ENCODE peak calls at places on chromosome 18, in five cellular contexts. M is fibroblast of pulmonary artery, Z is uterus, B is CD14-positive monocyte, X is B cell. N is an unnamed sample.

GRCh38 chr18:55425698-55426097 is 162.3 kb downstream of the TCF4 start:
- DNase-seq in M (no peak), Z (no peak), B (no peak), X (no peak), N (no peak)

GRCh38 chr18:27599202-27599829 is 414.2 kb upstream of the CHST9 start:
- DNase-seq in M (peak; percentile 65), Z (no peak), B (no peak), X (no peak), N (peak; percentile 20)

GRCh38 chr18:32483002-32483401 is 12.3 kb upstream of the GAREM1 start:
- DNase-seq in M (no peak), Z (no peak), B (no peak), X (no peak), N (no peak)

GRCh38 chr18:21599585-21600525 is 649 bp downstream of the ESCO1 start:
- DNase-seq in M (peak; percentile 7), Z (no peak), B (no peak), X (peak; percentile 83), N (peak; percentile 77)

GRCh38 chr18:36387296-36387695 is 89.8 kb downstream of the FHOD3 start:
- DNase-seq in M (no peak), Z (no peak), B (no peak), X (no peak), N (no peak)

GRCh38 chr18:58952871-58953270 is 88.2 kb downstream of the ZNF532 start:
- DNase-seq in M (peak; percentile 11), Z (no peak), B (no peak), X (no peak), N (no peak)

GRCh38 chr18:1648715-1649114 is 744.0 kb downstream of the ADCYAP1 start:
- DNase-seq in M (no peak), Z (no peak), B (no peak), X (no peak), N (no peak)

GRCh38 chr18:10113156-10114022 is 199.6 kb downstream of the VAPA start:
- DNase-seq in M (peak; percentile 48), Z (no peak), B (no peak), X (no peak), N (no peak)

GRCh38 chr18:34223164-34223892 is 1.4 kb downstream of the NOL4 start:
- DNase-seq in M (no peak), Z (no peak), B (no peak), X (no peak), N (peak; percentile 17)

GRCh38 chr18:55119434-55119833 is 160.2 kb upstream of the CCDC68 start:
- DNase-seq in M (no peak), Z (no peak), B (no peak), X (no peak), N (no peak)

GRCh38 chr18:59005266-59005665 is 134.4 kb upstream of the SEC11C start:
- DNase-seq in M (peak; percentile 91), Z (peak; percentile 36), B (no peak), X (no peak), N (no peak)

DNA sequence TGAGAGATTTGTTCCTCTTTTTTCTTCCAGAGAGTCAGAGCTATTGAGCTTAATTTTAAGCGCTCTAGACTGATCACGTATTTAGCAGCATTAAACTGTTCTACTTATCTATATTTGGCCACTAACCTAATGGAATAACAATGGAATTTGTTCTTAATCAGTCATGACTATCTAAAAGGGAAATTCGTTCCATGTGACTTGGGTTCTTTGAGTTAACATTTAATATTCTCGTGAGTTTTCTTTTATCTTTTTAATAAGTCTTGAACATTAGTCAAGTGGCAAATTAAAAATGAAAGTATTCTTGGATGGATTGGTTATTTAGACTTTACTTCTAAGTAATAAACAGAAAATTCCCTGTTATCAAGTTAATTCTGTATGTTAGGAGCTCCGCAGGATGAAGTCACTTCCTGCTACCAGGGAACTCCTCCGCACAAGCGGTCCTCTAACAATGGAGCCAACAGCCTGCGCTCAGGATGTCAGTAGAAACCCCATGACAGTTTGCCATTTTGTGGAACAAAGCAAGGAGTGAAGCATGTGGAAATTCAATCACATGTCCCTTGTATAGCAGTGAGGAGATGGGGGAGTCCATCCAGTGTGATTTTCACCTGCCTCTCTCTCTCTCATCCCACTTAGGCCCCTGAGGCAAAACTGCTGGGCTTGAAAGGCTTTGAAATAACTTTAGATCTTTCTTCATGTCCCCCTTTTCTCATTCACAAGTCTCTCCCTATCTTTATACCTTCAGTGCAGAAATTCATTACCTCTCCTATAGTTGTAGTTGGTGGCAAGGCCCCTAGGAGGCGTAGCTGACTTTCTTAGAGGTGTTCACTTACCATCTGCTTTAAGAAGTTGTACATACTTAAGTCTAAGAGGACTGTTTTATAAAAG is 138.1 kb downstream of the WDR7 start:
- DNase-seq in M (peak; percentile 69), Z (no peak), B (no peak), X (no peak), N (peak; percentile 29)
- TF ChIP-seq CTCF in M (peak; percentile 45), Z (no peak), B (peak; percentile 71), X (peak; percentile 32), N (peak; percentile 46)

DNA sequence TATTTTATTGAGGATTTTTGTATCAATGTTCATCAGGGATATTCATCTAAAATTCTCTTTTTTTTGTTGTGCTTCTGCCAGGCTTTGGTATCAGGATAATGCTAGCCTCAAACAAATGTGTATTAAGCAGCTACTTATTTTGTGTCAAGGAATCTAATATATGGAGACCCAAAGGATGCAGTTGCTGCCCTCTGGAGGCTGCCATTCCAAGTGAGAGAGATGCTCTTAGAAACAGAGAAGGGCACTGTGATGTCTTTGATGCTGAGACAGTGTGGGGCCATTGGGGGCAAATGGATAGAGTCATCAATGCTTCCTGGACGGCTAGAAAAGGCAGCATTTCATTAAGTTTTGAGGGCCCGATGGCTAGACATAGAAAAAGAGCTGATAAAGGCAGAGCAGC is 292.6 kb downstream of the SETBP1 start:
- DNase-seq in M (peak; percentile 17), Z (no peak), B (no peak), X (no peak), N (no peak)
- TF ChIP-seq CTCF in M (peak; percentile 21), Z (no peak), B (no peak), X (no peak), N (no peak)

GRCh38 chr18:70457223-70457622 is 168.4 kb downstream of the SOCS6 start:
- DNase-seq in M (no peak), Z (no peak), B (no peak), X (no peak), N (no peak)

GRCh38 chr18:70454705-70455322 is 166.0 kb downstream of the SOCS6 start:
- DNase-seq in M (peak; percentile 82), Z (peak; percentile 24), B (no peak), X (no peak), N (peak; percentile 56)

GRCh38 chr18:70457788-70458187 is 168.9 kb downstream of the SOCS6 start:
- DNase-seq in M (no peak), Z (no peak), B (no peak), X (no peak), N (no peak)

GRCh38 chr18:70459251-70459650 is 170.4 kb downstream of the SOCS6 start:
- DNase-seq in M (no peak), Z (no peak), B (no peak), X (no peak), N (no peak)

GRCh38 chr18:70456376-70456775 is 167.5 kb downstream of the SOCS6 start:
- DNase-seq in M (no peak), Z (no peak), B (no peak), X (no peak), N (no peak)
- TF ChIP-seq CTCF in M (no peak), Z (no peak), B (no peak), X (no peak), N (no peak)

DNA sequence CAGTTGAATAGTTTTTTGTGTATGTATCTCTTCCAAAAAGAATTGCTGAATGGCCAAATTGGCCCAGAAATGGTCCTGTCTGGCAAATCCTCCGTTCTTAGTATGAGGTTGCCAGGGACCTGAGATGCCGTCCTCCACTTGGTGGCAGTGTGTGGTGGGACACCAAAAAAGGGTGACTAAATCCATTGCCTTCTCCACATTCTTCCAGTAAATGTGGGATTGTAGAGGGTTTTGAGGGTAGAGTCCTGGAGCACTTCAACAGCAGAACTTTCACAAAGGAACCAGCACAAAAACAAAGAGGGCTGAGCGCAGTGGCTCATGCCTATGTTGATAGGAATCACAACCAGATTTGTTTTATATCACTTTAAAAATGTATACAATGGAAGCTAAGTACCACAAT is 199.9 kb downstream of the BCL2 start:
- DNase-seq in M (peak; percentile 36), Z (no peak), B (no peak), X (no peak), N (no peak)
- TF ChIP-seq CTCF in M (peak; percentile 47), Z (peak; percentile 16), B (peak; percentile 34), X (peak; percentile 35), N (peak; percentile 51)

GRCh38 chr18:50111398-50111797 is 83.5 kb downstream of the MYO5B start:
- DNase-seq in M (no peak), Z (no peak), B (no peak), X (no peak), N (no peak)
- TF ChIP-seq CTCF in M (no peak), Z (no peak), B (no peak), X (no peak), N (no peak)

GRCh38 chr18:23095463-23095862 is 39.8 kb upstream of the CABLES1 start:
- DNase-seq in M (no peak), Z (no peak), B (no peak), X (no peak), N (no peak)
- TF ChIP-seq CTCF in M (peak; percentile 12), Z (no peak), B (no peak), X (no peak), N (no peak)

GRCh38 chr18:49725809-49726514 is 87.4 kb downstream of the ACAA2 start:
- DNase-seq in M (peak; percentile 100), Z (peak; percentile 56), B (no peak), X (no peak), N (no peak)
- TF ChIP-seq CTCF in M (peak; percentile 24), Z (no peak), B (no peak), X (no peak), N (no peak)

DNA sequence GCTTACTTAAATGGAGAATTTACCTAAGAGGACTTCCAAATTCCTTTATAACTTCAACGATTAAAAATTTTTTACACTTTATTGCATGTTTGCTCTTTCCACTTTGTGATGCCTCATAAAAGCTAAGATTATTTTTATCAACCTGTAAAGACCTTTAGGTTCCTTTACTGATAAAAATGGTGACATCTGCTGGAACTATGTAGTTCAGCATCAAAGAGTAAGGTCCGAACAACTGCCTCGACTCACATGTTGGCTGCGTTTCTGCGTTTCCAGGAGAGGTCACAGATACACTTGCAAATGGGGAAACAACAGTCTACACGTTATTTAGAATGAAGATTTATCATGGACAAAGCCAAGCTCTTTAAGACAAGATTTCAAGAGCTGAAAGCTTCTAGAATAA is 18.8 kb upstream of the TMX3 start:
- DNase-seq in M (no peak), Z (no peak), B (no peak), X (no peak), N (no peak)
- TF ChIP-seq CTCF in M (no peak), Z (no peak), B (no peak), X (no peak), N (no peak)